ENCODE peak calls at places on chromosomes 4 and X, in four cellular contexts. H is cardiac muscle cell; P is CD8-positive, alpha-beta memory T cell; I is pancreas. E is an unnamed sample.

GRCh38 chr4:150743564-150744342 is 161.8 kb downstream of the MAB21L2 start:
- DNase-seq in H (no peak), I (no peak), P (no peak), E (no peak)

GRCh38 chr4:100450449-100450848 is 67.4 kb downstream of the EMCN start:
- DNase-seq in P (no peak), I (no peak), H (no peak), E (no peak)

GRCh38 chr4:169260217-169260866 is 10.4 kb downstream of the SH3RF1 start:
- DNase-seq in H (no peak), P (no peak), I (no peak), E (no peak)

GRCh38 chrX:40623665-40624064 is 437 bp downstream of the MPC1L start:
- DNase-seq in I (no peak), P (no peak), H (no peak), E (no peak)

GRCh38 chr4:93183589-93183988 is 645.0 kb upstream of the ATOH1 start:
- DNase-seq in H (peak), P (no peak), I (no peak), E (no peak)

GRCh38 chrX:1390621-1391369 is 1.1 kb downstream of the SLC25A6 start:
- DNase-seq in H (no peak), I (peak), P (no peak), E (peak)

GRCh38 chrX:120244735-120245498 is 5.7 kb upstream of the ZBTB33 start:
- DNase-seq in P (peak), H (peak), I (peak), E (peak)

GRCh38 chr4:168978001-168978700 is 31.9 kb downstream of the CBR4 start:
- DNase-seq in P (no peak), I (no peak), H (no peak), E (no peak)

GRCh38 chrX:132068405-132068804 is 45.3 kb downstream of the STK26 start:
- DNase-seq in I (no peak), P (no peak), H (no peak), E (no peak)

GRCh38 chr4:189613202-189613601 is 327.5 kb upstream of the FRG1 start:
- DNase-seq in P (no peak), I (no peak), H (no peak), E (no peak)

GRCh38 chr4:113181289-113182007 is 132.0 kb downstream of the ANK2 start:
- DNase-seq in H (peak), I (no peak), P (no peak), E (no peak)

GRCh38 chr4:145069361-145069760 is 28.6 kb downstream of the ANAPC10 start:
- DNase-seq in H (no peak), P (no peak), I (no peak), E (no peak)

GRCh38 chr4:130722370-130722769 is 1626.4 kb downstream of the C4orf33 start:
- DNase-seq in H (no peak), P (no peak), I (no peak), E (no peak)

GRCh38 chr4:10459305-10459704 is 2.1 kb upstream of the ZNF518B start:
- DNase-seq in I (no peak), P (no peak), H (no peak), E (no peak)

GRCh38 chr4:170259631-170260153 is 169.9 kb upstream of the AADAT start:
- DNase-seq in I (peak), P (no peak), H (peak), E (no peak)

GRCh38 chr4:8306511-8307021 is 37.0 kb downstream of the HTRA3 start:
- DNase-seq in I (no peak), H (no peak), P (no peak), E (peak)

GRCh38 chrX:109934935-109935334 is 68.0 kb upstream of the TMEM164 start:
- DNase-seq in H (no peak), I (no peak), P (no peak), E (no peak)

GRCh38 chrX:28550331-28550872 is 36.8 kb upstream of the IL1RAPL1 start:
- DNase-seq in H (no peak), P (no peak), I (no peak), E (no peak)

GRCh38 chrX:2831471-2832228 is 2.9 kb downstream of the GYG2 start:
- DNase-seq in H (no peak), I (no peak), P (no peak), E (no peak)

GRCh38 chrX:13658602-13659001 is 5.7 kb downstream of the TCEANC start:
- DNase-seq in I (no peak), H (peak), P (peak), E (no peak)

GRCh38 chrX:57104921-57105398 is 16.4 kb downstream of the SPIN2B start:
- DNase-seq in I (no peak), H (no peak), P (no peak), E (no peak)
- H3K4me3 ChIP-seq in I (no peak), H (no peak), P (no peak), E (no peak)

DNA sequence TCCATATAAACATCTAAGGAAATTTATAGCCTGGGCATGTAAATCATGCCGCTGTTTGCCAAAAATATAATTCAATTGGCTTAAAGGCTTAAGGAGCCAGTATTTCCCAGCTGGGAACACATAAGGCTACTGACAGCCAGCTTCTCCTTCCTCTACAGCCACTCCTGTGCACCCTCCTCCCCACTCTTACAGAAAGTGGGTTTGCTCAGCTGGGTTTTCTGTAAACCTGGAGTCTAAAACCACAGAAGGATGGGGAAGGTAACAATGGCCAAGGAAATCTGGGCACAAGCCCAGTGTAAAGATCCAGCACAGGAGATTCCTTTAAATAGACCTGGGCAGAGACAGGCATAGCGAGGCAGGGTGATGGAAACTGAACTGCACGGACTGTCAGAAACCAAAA is 18.5 kb downstream of the ACSL1 start:
- DNase-seq in H (no peak), I (no peak), P (no peak), E (no peak)
- H3K27ac ChIP-seq in H (no peak), I (no peak), P (no peak), E (no peak)

DNA sequence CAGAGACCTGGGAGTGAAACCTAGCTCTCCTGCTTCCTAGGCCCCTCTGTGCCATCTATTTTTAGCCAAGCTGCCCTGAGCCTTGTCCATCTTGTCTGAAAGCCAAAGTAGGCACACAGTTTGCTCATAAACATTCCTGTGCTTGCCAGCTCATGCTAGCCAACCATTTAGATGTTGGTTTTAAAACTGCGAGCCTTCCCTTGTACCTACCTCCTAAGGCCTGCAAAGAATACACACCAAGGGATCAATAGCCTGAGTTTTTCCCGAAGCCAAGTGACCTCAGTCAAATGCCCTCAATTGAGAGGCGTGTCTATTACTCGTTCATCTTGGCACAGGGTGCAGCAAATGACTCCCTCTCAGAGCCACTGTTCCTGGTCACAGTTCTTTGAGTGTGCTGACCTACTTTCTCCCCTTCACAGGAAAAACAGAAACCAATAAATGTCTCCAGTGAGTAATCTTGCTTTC is 48.5 kb downstream of the ZCCHC12 start:
- DNase-seq in P (no peak), H (peak), I (peak), E (no peak)
- H3K4me3 ChIP-seq in P (no peak), H (no peak), I (no peak), E (no peak)

GRCh38 chr4:184283659-184284335 is 66.1 kb upstream of the ENPP6 start:
- DNase-seq in P (no peak), I (no peak), H (no peak), E (no peak)
- H3K27ac ChIP-seq in P (no peak), I (no peak), H (no peak), E (no peak)

E was measured in kidney.